ENCODE peak calls at places on chromosome 12, in nine cellular contexts. One of them, this sample, is unnamed.

GRCh38 chr12:30874455-30875313 is 51.9 kb upstream of the TSPAN11 start:
- DNase-seq in HCT116: no peak
- DNase-seq in kidney epithelial cell: no peak
- DNase-seq in choroid plexus epithelial cell: no peak
- DNase-seq in lower leg skin: no peak
- DNase-seq in fibroblast of pulmonary artery: no peak
- DNase-seq in fibroblast of lung: no peak
- DNase-seq in AG10803: no peak
- DNase-seq in lung: no peak
- DNase-seq in this sample: no peak

GRCh38 chr12:96770239-96770780 is 136.7 kb upstream of the NEDD1 start:
- DNase-seq in HCT116: no peak
- DNase-seq in kidney epithelial cell: no peak
- DNase-seq in choroid plexus epithelial cell: no peak
- DNase-seq in lower leg skin: no peak
- DNase-seq in fibroblast of pulmonary artery: no peak
- DNase-seq in fibroblast of lung: no peak
- DNase-seq in AG10803: no peak
- DNase-seq in lung: no peak
- DNase-seq in this sample: no peak

GRCh38 chr12:128078311-128078851 is 188.6 kb upstream of the TMEM132C start:
- DNase-seq in HCT116: no peak
- DNase-seq in kidney epithelial cell: no peak
- DNase-seq in choroid plexus epithelial cell: peak; percentile 3
- DNase-seq in lower leg skin: peak; percentile 65
- DNase-seq in fibroblast of pulmonary artery: no peak
- DNase-seq in fibroblast of lung: peak; percentile 57
- DNase-seq in AG10803: peak; percentile 31
- DNase-seq in lung: no peak
- DNase-seq in this sample: no peak

GRCh38 chr12:1117970-1118563 is 127.0 kb downstream of the ERC1 start:
- DNase-seq in HCT116: peak; percentile 59
- DNase-seq in kidney epithelial cell: no peak
- DNase-seq in choroid plexus epithelial cell: peak; percentile 89
- DNase-seq in lower leg skin: peak; percentile 93
- DNase-seq in fibroblast of pulmonary artery: peak; percentile 87
- DNase-seq in fibroblast of lung: peak; percentile 58
- DNase-seq in AG10803: peak; percentile 74
- DNase-seq in lung: peak; percentile 73
- DNase-seq in this sample: peak; percentile 86

GRCh38 chr12:1282670-1283361 is 291.8 kb downstream of the ERC1 start:
- DNase-seq in HCT116: no peak
- DNase-seq in kidney epithelial cell: no peak
- DNase-seq in choroid plexus epithelial cell: peak; percentile 52
- DNase-seq in lower leg skin: peak; percentile 89
- DNase-seq in fibroblast of pulmonary artery: no peak
- DNase-seq in fibroblast of lung: no peak
- DNase-seq in AG10803: peak; percentile 75
- DNase-seq in lung: no peak
- DNase-seq in this sample: no peak

GRCh38 chr12:27449011-27449410 is 2.5 kb downstream of the SMCO2 start:
- DNase-seq in HCT116: no peak
- DNase-seq in kidney epithelial cell: no peak
- DNase-seq in choroid plexus epithelial cell: no peak
- DNase-seq in lower leg skin: no peak
- DNase-seq in fibroblast of pulmonary artery: no peak
- DNase-seq in fibroblast of lung: no peak
- DNase-seq in AG10803: no peak
- DNase-seq in lung: no peak
- DNase-seq in this sample: no peak

GRCh38 chr12:737117-737739 is 15.2 kb upstream of the WNK1 start:
- DNase-seq in HCT116: no peak
- DNase-seq in kidney epithelial cell: no peak
- DNase-seq in choroid plexus epithelial cell: no peak
- DNase-seq in lower leg skin: no peak
- DNase-seq in fibroblast of pulmonary artery: no peak
- DNase-seq in fibroblast of lung: no peak
- DNase-seq in AG10803: no peak
- DNase-seq in lung: no peak
- DNase-seq in this sample: no peak

GRCh38 chr12:131698286-131698685 is 12.6 kb upstream of the SFSWAP start:
- DNase-seq in HCT116: no peak
- DNase-seq in kidney epithelial cell: no peak
- DNase-seq in choroid plexus epithelial cell: no peak
- DNase-seq in lower leg skin: no peak
- DNase-seq in fibroblast of pulmonary artery: no peak
- DNase-seq in fibroblast of lung: no peak
- DNase-seq in AG10803: no peak
- DNase-seq in lung: no peak
- DNase-seq in this sample: no peak

GRCh38 chr12:39240144-39240486 is 202.8 kb downstream of the KIF21A start:
- DNase-seq in HCT116: no peak
- DNase-seq in kidney epithelial cell: no peak
- DNase-seq in choroid plexus epithelial cell: no peak
- DNase-seq in lower leg skin: no peak
- DNase-seq in fibroblast of pulmonary artery: no peak
- DNase-seq in fibroblast of lung: no peak
- DNase-seq in AG10803: no peak
- DNase-seq in lung: no peak
- DNase-seq in this sample: no peak

GRCh38 chr12:110741795-110742717 is 635 bp downstream of the PPP1CC start:
- DNase-seq in HCT116: no peak
- DNase-seq in kidney epithelial cell: no peak
- DNase-seq in choroid plexus epithelial cell: peak; percentile 55
- DNase-seq in lower leg skin: no peak
- DNase-seq in fibroblast of pulmonary artery: peak; percentile 36
- DNase-seq in fibroblast of lung: peak; percentile 44
- DNase-seq in AG10803: no peak
- DNase-seq in lung: no peak
- DNase-seq in this sample: peak; percentile 40

GRCh38 chr12:114319422-114319821 is 86.5 kb downstream of the TBX5 start:
- DNase-seq in HCT116: no peak
- DNase-seq in kidney epithelial cell: no peak
- DNase-seq in choroid plexus epithelial cell: no peak
- DNase-seq in lower leg skin: no peak
- DNase-seq in fibroblast of pulmonary artery: peak; percentile 14
- DNase-seq in fibroblast of lung: peak; percentile 94
- DNase-seq in AG10803: peak; percentile 70
- DNase-seq in lung: peak; percentile 33
- DNase-seq in this sample: peak; percentile 63

GRCh38 chr12:19945559-19946485 is 422.5 kb upstream of the PDE3A start:
- DNase-seq in HCT116: no peak
- DNase-seq in kidney epithelial cell: no peak
- DNase-seq in choroid plexus epithelial cell: peak; percentile 63
- DNase-seq in lower leg skin: no peak
- DNase-seq in fibroblast of pulmonary artery: peak; percentile 74
- DNase-seq in fibroblast of lung: peak; percentile 68
- DNase-seq in AG10803: peak; percentile 65
- DNase-seq in lung: no peak
- DNase-seq in this sample: peak; percentile 70

GRCh38 chr12:108239378-108239777 is 99.7 kb downstream of the CMKLR1 start:
- DNase-seq in HCT116: no peak
- DNase-seq in kidney epithelial cell: no peak
- DNase-seq in choroid plexus epithelial cell: no peak
- DNase-seq in lower leg skin: peak; percentile 53
- DNase-seq in fibroblast of pulmonary artery: no peak
- DNase-seq in fibroblast of lung: no peak
- DNase-seq in AG10803: no peak
- DNase-seq in lung: no peak
- DNase-seq in this sample: no peak

GRCh38 chr12:108235231-108235959 is 103.7 kb downstream of the CMKLR1 start:
- DNase-seq in HCT116: no peak
- DNase-seq in kidney epithelial cell: no peak
- DNase-seq in choroid plexus epithelial cell: no peak
- DNase-seq in lower leg skin: no peak
- DNase-seq in fibroblast of pulmonary artery: no peak
- DNase-seq in fibroblast of lung: no peak
- DNase-seq in AG10803: no peak
- DNase-seq in lung: no peak
- DNase-seq in this sample: no peak

GRCh38 chr12:108236366-108236765 is 102.7 kb downstream of the CMKLR1 start:
- DNase-seq in HCT116: no peak
- DNase-seq in kidney epithelial cell: no peak
- DNase-seq in choroid plexus epithelial cell: no peak
- DNase-seq in lower leg skin: peak; percentile 1
- DNase-seq in fibroblast of pulmonary artery: no peak
- DNase-seq in fibroblast of lung: no peak
- DNase-seq in AG10803: no peak
- DNase-seq in lung: no peak
- DNase-seq in this sample: no peak

GRCh38 chr12:108238474-108238873 is 100.6 kb downstream of the CMKLR1 start:
- DNase-seq in HCT116: no peak
- DNase-seq in kidney epithelial cell: no peak
- DNase-seq in choroid plexus epithelial cell: no peak
- DNase-seq in lower leg skin: no peak
- DNase-seq in fibroblast of pulmonary artery: no peak
- DNase-seq in fibroblast of lung: no peak
- DNase-seq in AG10803: no peak
- DNase-seq in lung: no peak
- DNase-seq in this sample: no peak

DNA sequence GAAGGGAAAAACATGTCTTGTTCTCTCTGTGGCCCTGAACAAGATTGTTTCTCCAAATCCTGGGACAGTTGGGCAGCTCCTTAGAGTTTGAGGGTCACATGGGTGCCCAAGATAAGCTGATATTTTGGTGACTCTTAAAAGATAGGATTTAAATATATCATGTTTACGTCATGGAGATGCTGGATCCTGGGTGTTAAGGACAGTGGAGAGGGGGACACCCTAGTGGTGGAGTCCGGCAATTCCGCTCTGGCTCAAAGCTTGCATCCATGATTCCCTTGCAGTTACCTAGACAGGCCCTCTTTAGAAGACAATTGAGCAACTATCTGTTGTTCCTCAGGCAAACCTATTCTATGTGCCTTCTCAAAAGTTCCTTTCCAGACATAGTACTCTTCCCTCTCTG is 101.8 kb downstream of the CMKLR1 start:
- DNase-seq in HCT116: peak; percentile 40
- DNase-seq in kidney epithelial cell: no peak
- DNase-seq in choroid plexus epithelial cell: no peak
- DNase-seq in lower leg skin: peak; percentile 25
- DNase-seq in fibroblast of pulmonary artery: no peak
- DNase-seq in fibroblast of lung: no peak
- DNase-seq in AG10803: no peak
- DNase-seq in lung: no peak
- DNase-seq in this sample: no peak
- TF ChIP-seq CTCF in HCT116: peak; percentile 79
- TF ChIP-seq CTCF in kidney epithelial cell: peak; percentile 15
- TF ChIP-seq CTCF in choroid plexus epithelial cell: peak; percentile 26
- TF ChIP-seq CTCF in lower leg skin: no peak
- TF ChIP-seq CTCF in fibroblast of pulmonary artery: peak; percentile 11
- TF ChIP-seq CTCF in fibroblast of lung: no peak
- TF ChIP-seq CTCF in AG10803: peak; percentile 13
- TF ChIP-seq CTCF in lung: no peak
- TF ChIP-seq CTCF in this sample: no peak

GRCh38 chr12:49131973-49132461 is 822 bp upstream of the TUBA1B start:
- DNase-seq in HCT116: no peak
- DNase-seq in kidney epithelial cell: no peak
- DNase-seq in choroid plexus epithelial cell: peak; percentile 56
- DNase-seq in lower leg skin: no peak
- DNase-seq in fibroblast of pulmonary artery: peak; percentile 63
- DNase-seq in fibroblast of lung: peak; percentile 55
- DNase-seq in AG10803: peak; percentile 61
- DNase-seq in lung: no peak
- DNase-seq in this sample: peak; percentile 58

GRCh38 chr12:49130151-49131050 is 794 bp downstream of the TUBA1B start:
- DNase-seq in HCT116: peak; percentile 78
- DNase-seq in kidney epithelial cell: peak; percentile 72
- DNase-seq in choroid plexus epithelial cell: peak; percentile 97
- DNase-seq in lower leg skin: peak; percentile 98
- DNase-seq in fibroblast of pulmonary artery: peak; percentile 96
- DNase-seq in fibroblast of lung: peak; percentile 91
- DNase-seq in AG10803: peak; percentile 93
- DNase-seq in lung: peak; percentile 95
- DNase-seq in this sample: peak; percentile 96

GRCh38 chr12:49131051-49131972 is at the start of gene TUBA1B:
- DNase-seq in HCT116: peak; percentile 67
- DNase-seq in kidney epithelial cell: no peak
- DNase-seq in choroid plexus epithelial cell: peak; percentile 90
- DNase-seq in lower leg skin: peak; percentile 98
- DNase-seq in fibroblast of pulmonary artery: peak; percentile 87
- DNase-seq in fibroblast of lung: peak; percentile 86
- DNase-seq in AG10803: peak; percentile 85
- DNase-seq in lung: peak; percentile 91
- DNase-seq in this sample: peak; percentile 87

GRCh38 chr12:49133590-49133989 is 2.4 kb upstream of the TUBA1B start:
- DNase-seq in HCT116: no peak
- DNase-seq in kidney epithelial cell: no peak
- DNase-seq in choroid plexus epithelial cell: no peak
- DNase-seq in lower leg skin: no peak
- DNase-seq in fibroblast of pulmonary artery: no peak
- DNase-seq in fibroblast of lung: no peak
- DNase-seq in AG10803: no peak
- DNase-seq in lung: no peak
- DNase-seq in this sample: no peak

GRCh38 chr12:49133014-49133413 is 1.8 kb upstream of the TUBA1B start:
- DNase-seq in HCT116: no peak
- DNase-seq in kidney epithelial cell: no peak
- DNase-seq in choroid plexus epithelial cell: no peak
- DNase-seq in lower leg skin: no peak
- DNase-seq in fibroblast of pulmonary artery: no peak
- DNase-seq in fibroblast of lung: no peak
- DNase-seq in AG10803: no peak
- DNase-seq in lung: no peak
- DNase-seq in this sample: peak; percentile 10
- H3K4me3 ChIP-seq in HCT116: no peak overlapping the region
- H3K4me3 ChIP-seq in kidney epithelial cell: no peak overlapping the region
- H3K4me3 ChIP-seq in choroid plexus epithelial cell: peak overlapping the region; percentile 20
- H3K4me3 ChIP-seq in lower leg skin: no peak overlapping the region
- H3K4me3 ChIP-seq in fibroblast of pulmonary artery: peak overlapping the region; percentile 83
- H3K4me3 ChIP-seq in fibroblast of lung: peak overlapping the region; percentile 100
- H3K4me3 ChIP-seq in AG10803: peak overlapping the region; percentile 35
- H3K4me3 ChIP-seq in lung: no peak overlapping the region
- H3K4me3 ChIP-seq in this sample: peak overlapping the region; percentile 18

GRCh38 chr12:123972448-123973401 is at the start of the genes CCDC92 and ZNF664:
- DNase-seq in HCT116: peak; percentile 83
- DNase-seq in kidney epithelial cell: no peak
- DNase-seq in choroid plexus epithelial cell: peak; percentile 87
- DNase-seq in lower leg skin: peak; percentile 97
- DNase-seq in fibroblast of pulmonary artery: peak; percentile 90
- DNase-seq in fibroblast of lung: peak; percentile 88
- DNase-seq in AG10803: peak; percentile 87
- DNase-seq in lung: peak; percentile 92
- DNase-seq in this sample: peak; percentile 86
- TF ChIP-seq CTCF in HCT116: peak; percentile 17
- TF ChIP-seq CTCF in kidney epithelial cell: peak; percentile 4
- TF ChIP-seq CTCF in choroid plexus epithelial cell: no peak
- TF ChIP-seq CTCF in lower leg skin: no peak
- TF ChIP-seq CTCF in fibroblast of pulmonary artery: no peak
- TF ChIP-seq CTCF in fibroblast of lung: no peak
- TF ChIP-seq CTCF in AG10803: no peak
- TF ChIP-seq CTCF in lung: no peak
- TF ChIP-seq CTCF in this sample: no peak

DNA sequence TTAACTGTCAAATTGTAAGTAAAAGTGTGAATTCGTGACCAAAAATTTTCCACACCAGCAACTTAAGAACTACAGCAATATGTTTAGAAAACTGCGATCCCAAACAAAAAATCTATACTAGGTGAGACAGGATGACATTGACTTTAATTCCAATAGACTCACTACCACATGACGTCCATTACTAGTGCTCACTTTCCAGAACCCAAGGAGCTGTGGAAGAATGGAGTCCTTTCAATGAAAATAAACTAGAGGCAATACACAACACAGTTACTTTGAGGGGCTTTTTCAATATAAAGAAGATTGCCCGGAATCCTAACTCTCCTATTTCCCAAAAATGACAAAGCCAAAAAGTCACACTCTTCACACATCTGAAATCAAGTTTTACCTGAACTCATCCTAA is 1.4 kb downstream of the EPS8 start:
- DNase-seq in HCT116: no peak
- DNase-seq in kidney epithelial cell: no peak
- DNase-seq in choroid plexus epithelial cell: peak; percentile 49
- DNase-seq in lower leg skin: no peak
- DNase-seq in fibroblast of pulmonary artery: no peak
- DNase-seq in fibroblast of lung: no peak
- DNase-seq in AG10803: no peak
- DNase-seq in lung: no peak
- DNase-seq in this sample: peak; percentile 40
- H3K4me3 ChIP-seq in HCT116: peak overlapping the region; percentile 78
- H3K4me3 ChIP-seq in kidney epithelial cell: peak overlapping the region; percentile 90
- H3K4me3 ChIP-seq in choroid plexus epithelial cell: peak overlapping the region; percentile 83
- H3K4me3 ChIP-seq in lower leg skin: peak overlapping the region; percentile 67
- H3K4me3 ChIP-seq in fibroblast of pulmonary artery: peak overlapping the region; percentile 88
- H3K4me3 ChIP-seq in fibroblast of lung: peak overlapping the region; percentile 91
- H3K4me3 ChIP-seq in AG10803: peak overlapping the region; percentile 87
- H3K4me3 ChIP-seq in lung: no peak overlapping the region
- H3K4me3 ChIP-seq in this sample: peak overlapping the region; percentile 89